ENCODE peak calls at places on chromosomes 5 and 9, in eight cellular contexts. B is PC-9, L is MM.1S, P is hepatocyte, G is PC-3, U is HCT116, O is GM23338, M is SK-N-SH. X is an unnamed sample.

GRCh38 chr5:172791291-172791690 is 20.3 kb upstream of the DUSP1 start:
- DNase-seq in L (no peak), B (no peak), M (no peak), P (no peak), U (no peak), G (no peak), O (no peak), X (no peak)

GRCh38 chr5:98816574-98817222 is 43.2 kb downstream of the RGMB start:
- DNase-seq in O (no peak), L (no peak), G (no peak), B (no peak), M (no peak), P (peak; percentile 20), U (no peak), X (no peak)

GRCh38 chr5:33999986-34000385 is 7.9 kb downstream of the AMACR start:
- DNase-seq in O (no peak), B (no peak), L (no peak), U (no peak), G (no peak), M (no peak), P (no peak), X (no peak)

GRCh38 chr5:150579462-150580400 is 60.7 kb upstream of the SYNPO start:
- DNase-seq in P (peak; percentile 64), B (no peak), U (no peak), L (no peak), O (no peak), G (no peak), M (no peak), X (no peak)

GRCh38 chr5:146564036-146564762 is 48.2 kb upstream of the GPR151 start:
- DNase-seq in M (no peak), G (peak; percentile 90), O (no peak), U (peak; percentile 8), L (no peak), B (no peak), P (no peak), X (no peak)

GRCh38 chr5:51388488-51389325 is 5.5 kb downstream of the ISL1 start:
- DNase-seq in B (no peak), L (no peak), O (no peak), P (no peak), G (no peak), U (no peak), M (no peak), X (no peak)

GRCh38 chr5:40410231-40410861 is 269.4 kb upstream of the PTGER4 start:
- DNase-seq in B (peak; percentile 41), G (peak; percentile 71), U (no peak), O (no peak), L (no peak), P (no peak), M (no peak), X (no peak)

GRCh38 chr5:134911285-134912215 is 6.6 kb downstream of the PCBD2 start:
- DNase-seq in L (no peak), P (no peak), G (no peak), O (no peak), B (no peak), U (no peak), M (no peak), X (no peak)

GRCh38 chr5:107385701-107386100 is 285.0 kb downstream of the EFNA5 start:
- DNase-seq in O (no peak), P (no peak), B (no peak), L (no peak), M (no peak), G (no peak), U (no peak), X (no peak)

GRCh38 chr9:129446828-129447550 is 173.9 kb downstream of the C9orf50 start:
- DNase-seq in U (no peak), G (no peak), M (no peak), P (no peak), B (no peak), O (no peak), L (no peak), X (peak; percentile 27)

GRCh38 chr9:116124472-116125040 is 29.0 kb upstream of the PAPPA start:
- DNase-seq in G (no peak), B (no peak), U (no peak), L (no peak), P (no peak), M (no peak), O (no peak), X (no peak)

GRCh38 chr9:114372971-114373591 is 14.7 kb downstream of the AKNA start:
- DNase-seq in P (no peak), G (no peak), L (peak; percentile 92), M (no peak), O (no peak), B (no peak), U (no peak), X (peak; percentile 99)

GRCh38 chr5:111735829-111736228 is 21.2 kb downstream of the NREP start:
- DNase-seq in P (peak; percentile 50), O (peak; percentile 64), U (no peak), G (peak; percentile 83), B (no peak), M (no peak), L (no peak), X (no peak)

GRCh38 chr5:154273963-154274827 is 83.7 kb downstream of the GALNT10 start:
- DNase-seq in U (no peak), G (no peak), B (no peak), M (no peak), P (no peak), L (no peak), O (no peak), X (no peak)

GRCh38 chr5:87765009-87765408 is 352.3 kb upstream of the CCNH start:
- DNase-seq in O (no peak), L (no peak), M (no peak), U (no peak), P (no peak), G (no peak), B (no peak), X (no peak)

GRCh38 chr5:122156724-122157325 is 27.5 kb downstream of the ZNF474 start:
- DNase-seq in U (peak; percentile 18), B (peak; percentile 4), L (peak; percentile 54), M (peak; percentile 55), P (peak; percentile 57), G (peak; percentile 51), O (peak; percentile 65), X (peak; percentile 7)

GRCh38 chr5:172766287-172767104 is 4.5 kb downstream of the DUSP1 start:
- DNase-seq in O (no peak), L (no peak), U (no peak), B (no peak), M (no peak), P (peak; percentile 71), G (peak; percentile 30), X (no peak)

GRCh38 chr9:129626944-129627297 is 958 bp downstream of the NTMT1 start:
- DNase-seq in O (no peak), M (no peak), P (no peak), L (no peak), G (peak; percentile 37), U (no peak), B (no peak), X (peak; percentile 44)

GRCh38 chr9:90515550-90515949 is 127.1 kb downstream of the DIRAS2 start:
- DNase-seq in M (no peak), O (no peak), L (peak; percentile 2), G (no peak), B (no peak), P (no peak), U (no peak), X (no peak)

GRCh38 chr9:137375321-137376058 is 47.5 kb downstream of the EXD3 start:
- DNase-seq in P (no peak), M (no peak), O (no peak), G (no peak), B (no peak), L (no peak), U (no peak), X (no peak)

GRCh38 chr5:84673785-84674184 is 289.1 kb upstream of the EDIL3 start:
- DNase-seq in L (peak; percentile 14), M (no peak), O (no peak), P (no peak), B (no peak), U (no peak), G (no peak), X (no peak)

GRCh38 chr5:180602481-180603075 is 11.3 kb upstream of the SCGB3A1 start:
- DNase-seq in U (no peak), P (no peak), O (no peak), G (no peak), L (no peak), M (peak; percentile 25), B (no peak), X (no peak)

DNA sequence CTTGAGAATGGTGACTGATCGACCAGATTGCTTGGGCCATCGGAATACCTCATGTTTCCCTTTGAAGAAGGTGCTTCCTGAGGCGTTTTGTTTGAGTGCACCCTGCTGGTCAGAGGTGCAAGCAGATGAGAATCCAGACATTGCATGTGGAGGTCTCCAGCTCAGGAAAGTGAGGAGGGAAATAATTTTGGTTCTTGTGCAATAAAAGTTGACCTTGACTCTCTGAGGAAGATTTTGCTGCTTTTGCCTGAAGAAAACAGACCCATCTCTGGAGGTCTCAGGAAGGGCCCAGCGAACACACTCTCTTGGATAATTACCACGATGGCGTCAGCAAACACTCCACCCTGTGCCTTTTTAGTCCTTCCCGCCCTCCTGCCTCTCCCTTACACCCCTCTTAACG is 69.7 kb downstream of the GRAMD2B start:
- DNase-seq in P (peak; percentile 27), M (no peak), U (no peak), L (no peak), O (peak; percentile 47), G (peak; percentile 38), B (no peak), X (no peak)
- TF ChIP-seq CTCF in P (peak; percentile 38), M (peak; percentile 41), U (peak; percentile 44), L (peak; percentile 31), O (peak; percentile 75), G (peak; percentile 60), B (no peak), X (peak; percentile 44)

GRCh38 chr9:84340535-84340934 is at the start of gene SLC28A3:
- DNase-seq in U (no peak), L (no peak), M (no peak), G (no peak), P (no peak), B (peak; percentile 26), O (peak; percentile 5), X (no peak)
- H3K9me2 ChIP-seq in U (no peaks in the 10 kb centered on the region), L (no peaks in the 10 kb centered on the region), M (no peaks in the 10 kb centered on the region), G (no peaks in the 10 kb centered on the region), P (no peaks in the 10 kb centered on the region), B (no peaks in the 10 kb centered on the region), O (no peaks in the 10 kb centered on the region), X (no peaks in the 10 kb centered on the region)

GRCh38 chr5:1077026-1077425 is 34.8 kb downstream of the SLC12A7 start:
- DNase-seq in L (no peak), G (no peak), O (no peak), B (no peak), M (no peak), U (no peak), P (no peak), X (no peak)
- H3K36me3 ChIP-seq in L (no peaks in the 10 kb centered on the region), G (peaks cover 17% of the 10 kb centered on the region), O (no peaks in the 10 kb centered on the region), B (peaks cover 9% of the 10 kb centered on the region), M (no peaks in the 10 kb centered on the region), U (no peaks in the 10 kb centered on the region), P (no peaks in the 10 kb centered on the region), X (no peaks in the 10 kb centered on the region)

DNA sequence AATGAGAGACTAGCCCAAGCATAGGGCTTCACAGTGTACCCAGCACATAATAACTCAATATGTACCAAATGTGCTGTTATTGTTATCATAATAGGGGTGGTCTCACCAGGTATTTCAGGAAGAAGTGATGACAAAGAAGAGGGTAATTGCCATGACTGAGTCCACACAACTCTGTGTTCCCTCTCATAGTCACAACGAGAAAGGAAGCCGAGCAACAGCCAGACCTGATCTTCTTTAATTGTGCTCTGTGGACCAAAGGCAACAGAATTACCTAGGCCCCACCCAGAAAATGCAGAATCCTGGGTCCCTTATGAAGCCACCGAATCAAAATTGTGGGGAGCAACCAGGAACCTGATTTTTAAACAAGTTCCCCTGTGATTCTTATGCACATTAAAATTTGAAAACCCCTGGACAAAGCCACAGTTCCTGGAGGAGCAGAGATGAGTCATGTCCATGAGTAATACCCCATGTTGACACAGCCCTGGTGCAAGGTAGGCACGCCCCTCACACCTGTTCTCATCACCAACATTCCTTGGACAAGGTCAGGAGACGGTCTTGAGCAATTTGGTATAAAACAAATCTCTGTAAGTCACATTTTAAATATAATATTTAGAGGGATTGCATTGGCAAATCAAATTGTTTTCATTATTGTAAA is 5.2 kb downstream of the FGF1 start:
- DNase-seq in P (peak; percentile 85), O (no peak), G (peak; percentile 92), B (peak; percentile 78), U (peak; percentile 82), M (no peak), L (no peak), X (no peak)
- TF ChIP-seq CTCF in P (no peak), O (no peak), G (no peak), B (no peak), U (no peak), M (no peak), L (no peak), X (no peak)